ENCODE peak calls at places on chromosomes 12 and 14, in five cellular contexts. D is psoas muscle; O is left ventricle myocardium inferior; L is CD8-positive, alpha-beta memory T cell; R is naive thymus-derived CD4-positive, alpha-beta T cell. B is an unnamed sample.
A peak's percentile ranks its signal among the peaks of the same experiment; 100 is the strongest.

GRCh38 chr12:25997401-25997973 is 39.0 kb downstream of the RASSF8 start:
- DNase-seq in L (no peak), R (no peak), O (no peak), D (no peak), B (no peak)

GRCh38 chr12:125683748-125684381 is 618.6 kb downstream of the AACS start:
- DNase-seq in R (no peak), O (no peak), D (no peak), L (no peak), B (no peak)

GRCh38 chr14:90777358-90777757 is 38.9 kb downstream of the TTC7B start:
- DNase-seq in D (no peak), O (no peak), L (no peak), R (no peak), B (no peak)

GRCh38 chr12:110249716-110250225 is 31.3 kb upstream of the ATP2A2 start:
- DNase-seq in O (peak; percentile 51), R (no peak), L (no peak), D (no peak), B (no peak)

GRCh38 chr12:7647071-7647470 is 18.6 kb downstream of the APOBEC1 start:
- DNase-seq in D (no peak), R (no peak), L (no peak), O (no peak), B (no peak)

GRCh38 chr12:109264095-109264942 is 44.8 kb downstream of the FOXN4 start:
- DNase-seq in O (peak; percentile 70), D (peak; percentile 78), R (no peak), L (no peak), B (no peak)

GRCh38 chr14:77251870-77252269 is 19.1 kb downstream of the NGB start:
- DNase-seq in D (no peak), R (no peak), O (no peak), L (no peak), B (no peak)

GRCh38 chr12:108888031-108888430 is 8.1 kb downstream of the DAO start:
- DNase-seq in D (no peak), R (no peak), O (no peak), L (no peak), B (no peak)

GRCh38 chr12:58728397-58728796 is 191.9 kb downstream of the LRIG3 start:
- DNase-seq in L (no peak), R (no peak), O (no peak), D (no peak), B (no peak)

GRCh38 chr12:107480836-107481608 is 204.6 kb upstream of the PWP1 start:
- DNase-seq in L (no peak), O (no peak), D (no peak), R (no peak), B (no peak)

GRCh38 chr12:5257763-5258475 is 174.0 kb upstream of the NTF3 start:
- DNase-seq in D (no peak), R (no peak), L (no peak), O (no peak), B (no peak)

GRCh38 chr12:47812797-47813490 is 6.8 kb downstream of the HDAC7 start:
- DNase-seq in D (peak; percentile 92), O (peak; percentile 91), R (peak; percentile 85), L (peak; percentile 93), B (peak; percentile 79)

GRCh38 chr12:5017638-5018348 is 25.9 kb upstream of the KCNA5 start:
- DNase-seq in L (no peak), O (no peak), D (no peak), R (no peak), B (no peak)

GRCh38 chr12:49358548-49359141 is 8.6 kb upstream of the SPATS2 start:
- DNase-seq in D (no peak), R (peak; percentile 62), O (no peak), L (peak; percentile 67), B (no peak)

GRCh38 chr12:48988030-48988649 is 10.0 kb downstream of the WNT1 start:
- DNase-seq in O (no peak), R (peak; percentile 52), L (peak; percentile 82), D (peak; percentile 67), B (peak; percentile 64)

GRCh38 chr12:14928946-14929345 is 9.4 kb downstream of the ERP27 start:
- DNase-seq in L (no peak), O (no peak), R (no peak), D (no peak), B (no peak)

GRCh38 chr14:90276627-90277367 is 20.4 kb downstream of the PSMC1 start:
- DNase-seq in D (no peak), O (no peak), R (no peak), L (no peak), B (no peak)

GRCh38 chr14:91229743-91230200 is 14.7 kb downstream of the GPR68 start:
- DNase-seq in D (no peak), R (peak; percentile 83), L (peak; percentile 86), O (no peak), B (peak; percentile 40)

DNA sequence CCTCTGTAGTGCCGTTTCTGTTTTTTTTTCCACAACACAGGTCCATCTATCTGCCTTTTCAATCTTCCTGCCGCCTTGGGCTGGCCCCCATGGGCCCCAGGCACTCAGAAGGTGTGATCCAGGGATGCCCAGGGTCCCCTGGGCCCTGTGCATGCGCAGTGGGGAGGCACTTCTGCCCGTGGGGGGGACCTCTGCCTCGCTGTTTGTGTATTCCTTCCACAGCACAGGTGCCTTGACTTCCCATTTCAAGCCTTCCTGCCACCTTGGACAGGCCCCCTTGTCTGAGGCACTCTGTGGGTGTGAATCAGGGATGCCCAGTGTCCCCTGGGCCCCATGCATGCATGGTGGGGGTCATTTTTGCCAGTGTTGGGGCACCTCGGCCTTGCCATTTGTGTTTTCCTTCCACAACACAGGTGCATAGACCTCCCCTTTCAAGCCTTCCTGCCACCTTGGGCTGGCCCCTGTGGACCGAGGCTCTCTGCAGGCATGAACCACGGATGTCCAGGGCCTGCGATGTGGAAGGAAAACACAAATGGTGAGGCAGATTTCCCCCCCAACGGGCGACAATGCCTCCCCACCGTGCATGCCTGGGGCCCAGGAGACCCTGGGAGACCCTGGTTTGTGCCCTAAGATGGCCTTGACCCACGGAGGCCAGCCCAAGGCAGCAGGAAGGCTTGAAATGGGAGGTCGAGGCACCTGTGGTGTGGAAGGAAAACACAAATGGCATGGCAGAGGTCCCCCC is 366.5 kb downstream of the ALG10 start:
- DNase-seq in D (no peak), R (no peak), O (no peak), L (peak; percentile 30), B (no peak)
- H3K9me3 ChIP-seq in D (no peaks in the 10 kb centered on the region), R (peaks cover 63% of the 10 kb centered on the region), O (peaks cover 57% of the 10 kb centered on the region), L (no peaks in the 10 kb centered on the region), B (no peaks in the 10 kb centered on the region)

GRCh38 chr12:34398366-34398705 is 376.0 kb downstream of the ALG10 start:
- DNase-seq in L (no peak), D (peak; percentile 4), R (no peak), O (no peak), B (no peak)
- H3K9me3 ChIP-seq in L (no peaks in the 10 kb centered on the region), D (no peaks in the 10 kb centered on the region), R (peaks cover 63% of the 10 kb centered on the region), O (peaks cover 76% of the 10 kb centered on the region), B (peaks cover 3% of the 10 kb centered on the region)

DNA sequence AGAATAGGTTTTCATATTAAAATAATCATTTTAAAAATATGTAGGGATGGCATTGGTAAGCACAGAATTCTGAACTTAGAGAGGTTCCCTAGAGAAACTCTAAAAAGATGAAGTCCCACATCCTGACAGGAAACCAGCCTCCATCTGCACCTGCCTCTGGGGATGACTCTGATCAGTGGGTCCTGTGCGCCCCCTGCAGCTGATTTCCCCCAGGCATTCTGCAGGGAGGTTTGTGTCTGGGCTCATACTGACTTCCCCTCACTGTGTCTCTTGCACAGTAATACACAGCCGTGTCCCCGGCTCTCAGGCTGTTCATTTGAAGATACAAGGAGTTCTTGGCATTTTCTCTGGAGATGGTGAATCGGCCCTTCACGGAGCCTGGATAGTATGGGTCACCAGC is 602.9 kb downstream of the TMEM121 start:
- DNase-seq in R (no peak), D (no peak), O (no peak), L (no peak), B (no peak)
- H3K9me3 ChIP-seq in R (no peaks in the 10 kb centered on the region), D (no peaks in the 10 kb centered on the region), O (no peaks in the 10 kb centered on the region), L (no peaks in the 10 kb centered on the region), B (no peaks in the 10 kb centered on the region)

GRCh38 chr14:104201496-104201895 is 63.1 kb downstream of the KIF26A start:
- DNase-seq in D (no peak), O (no peak), L (no peak), R (no peak), B (no peak)
- H3K9me3 ChIP-seq in D (no peaks in the 10 kb centered on the region), O (no peaks in the 10 kb centered on the region), L (no peaks in the 10 kb centered on the region), R (no peaks in the 10 kb centered on the region), B (no peaks in the 10 kb centered on the region)

DNA sequence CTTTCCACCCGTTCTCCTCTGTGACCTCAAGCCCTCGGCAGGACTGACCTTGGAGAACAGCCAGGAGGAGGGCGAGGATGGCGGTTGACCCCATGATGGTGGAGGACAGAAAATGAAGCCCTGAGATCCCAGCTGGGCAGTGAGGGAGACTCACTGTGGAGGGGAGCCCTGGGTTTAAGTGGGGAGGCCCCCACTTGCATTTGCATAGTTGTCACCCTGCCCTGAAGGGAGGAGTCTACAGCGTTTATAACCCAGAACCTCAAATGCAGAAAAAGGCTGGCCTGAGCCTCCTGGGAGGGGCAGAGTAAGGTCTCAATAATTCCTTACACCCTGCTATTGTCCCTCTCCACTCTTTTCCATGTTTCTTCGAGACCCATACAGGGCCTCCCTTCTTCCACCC is 1052.7 kb downstream of the TMEM121 start:
- DNase-seq in R (no peak), O (no peak), D (no peak), L (no peak), B (no peak)
- H3K9me3 ChIP-seq in R (no peaks in the 10 kb centered on the region), O (no peaks in the 10 kb centered on the region), D (no peaks in the 10 kb centered on the region), L (no peaks in the 10 kb centered on the region), B (no peaks in the 10 kb centered on the region)

B was measured in T-helper 17 cell.